ENCODE peak calls at places on chromosomes 5 and 9, in five cellular contexts. E is psoas muscle; R is CD4-positive, alpha-beta memory T cell; M is right cardiac atrium; L is CD8-positive, alpha-beta memory T cell. B is an unnamed sample.

GRCh38 chr9:76302947-76303550 is 91.2 kb downstream of the RFK start:
- DNase-seq in E (no peak), R (peak; percentile 48), M (no peak), L (no peak), B (no peak)

GRCh38 chr9:34992376-34992951 is 2.9 kb downstream of the DNAJB5 start:
- DNase-seq in E (peak; percentile 90), R (no peak), M (peak; percentile 78), L (no peak), B (no peak)

GRCh38 chr5:113357696-113358476 is 76.9 kb downstream of the TSSK1B start:
- DNase-seq in E (no peak), R (no peak), M (no peak), L (no peak), B (no peak)

GRCh38 chr9:33135086-33135958 is 31.8 kb downstream of the B4GALT1 start:
- DNase-seq in E (no peak), R (no peak), M (no peak), L (no peak), B (no peak)

GRCh38 chr5:74934949-74935751 is 69.0 kb upstream of the FAM169A start:
- DNase-seq in E (no peak), R (peak; percentile 25), M (no peak), L (no peak), B (peak; percentile 49)

GRCh38 chr5:135571902-135572301 is 6.9 kb downstream of the CXCL14 start:
- DNase-seq in E (no peak), R (no peak), M (no peak), L (no peak), B (no peak)

GRCh38 chr9:26747611-26748010 is 145.0 kb downstream of the CAAP1 start:
- DNase-seq in E (no peak), R (no peak), M (no peak), L (no peak), B (no peak)

GRCh38 chr5:137564475-137564961 is 65.4 kb upstream of the SPOCK1 start:
- DNase-seq in E (no peak), R (no peak), M (no peak), L (no peak), B (no peak)

GRCh38 chr5:72848474-72849428 is 32.3 kb downstream of the TNPO1 start:
- DNase-seq in E (peak; percentile 64), R (peak; percentile 13), M (peak; percentile 68), L (peak; percentile 64), B (peak; percentile 70)

GRCh38 chr9:88747768-88748167 is 212.8 kb downstream of the NXNL2 start:
- DNase-seq in E (no peak), R (no peak), M (peak; percentile 46), L (no peak), B (no peak)

GRCh38 chr9:111752455-111752854 is 42.3 kb downstream of the SHOC1 start:
- DNase-seq in E (no peak), R (no peak), M (no peak), L (no peak), B (no peak)

GRCh38 chr5:22787807-22788206 is 65.3 kb downstream of the CDH12 start:
- DNase-seq in E (no peak), R (no peak), M (no peak), L (no peak), B (no peak)

GRCh38 chr9:120892748-120893584 is 16.0 kb upstream of the PHF19 start:
- DNase-seq in E (no peak), R (peak; percentile 73), M (no peak), L (peak; percentile 83), B (peak; percentile 74)

GRCh38 chr9:115855458-115856133 is 298.0 kb upstream of the PAPPA start:
- DNase-seq in E (no peak), R (no peak), M (no peak), L (no peak), B (no peak)

GRCh38 chr9:29830815-29831214 is 2257.5 kb upstream of the C9orf72 start:
- DNase-seq in E (no peak), R (no peak), M (no peak), L (no peak), B (no peak)

GRCh38 chr5:174514983-174515394 is 209.4 kb upstream of the MSX2 start:
- DNase-seq in E (no peak), R (no peak), M (no peak), L (no peak), B (no peak)

GRCh38 chr5:53032188-53032587 is 43.0 kb downstream of the ITGA2 start:
- DNase-seq in E (no peak), R (no peak), M (no peak), L (no peak), B (no peak)

GRCh38 chr5:92991681-92992472 is 589.1 kb downstream of the NR2F1-AS1 start:
- DNase-seq in E (no peak), R (no peak), M (no peak), L (no peak), B (no peak)

GRCh38 chr5:23631283-23632045 is 124.1 kb downstream of the PRDM9 start:
- DNase-seq in E (no peak), R (no peak), M (no peak), L (no peak), B (no peak)

GRCh38 chr9:73683862-73684591 is 532.4 kb downstream of the ANXA1 start:
- DNase-seq in E (no peak), R (no peak), M (no peak), L (no peak), B (no peak)

GRCh38 chr9:1018121-1018520 is 32.0 kb upstream of the DMRT2 start:
- DNase-seq in E (peak; percentile 34), R (no peak), M (no peak), L (no peak), B (no peak)

GRCh38 chr9:35757527-35758275 is 3.6 kb upstream of the MSMP start:
- DNase-seq in E (no peak), R (peak; percentile 2), M (no peak), L (no peak), B (peak; percentile 11)

GRCh38 chr5:33311893-33312292 is 128.9 kb upstream of the TARS1 start:
- DNase-seq in E (no peak), R (no peak), M (no peak), L (no peak), B (no peak)

GRCh38 chr9:84755375-84755774 is 85.8 kb downstream of the NTRK2 start:
- DNase-seq in E (no peak), R (no peak), M (no peak), L (no peak), B (no peak)

GRCh38 chr5:77170-77501 is 14.8 kb upstream of the PLEKHG4B start:
- DNase-seq in E (no peak), R (no peak), M (no peak), L (no peak), B (no peak)

GRCh38 chr5:77546-77945 is 14.4 kb upstream of the PLEKHG4B start:
- DNase-seq in E (no peak), R (no peak), M (no peak), L (no peak), B (no peak)

GRCh38 chr5:78805-79149 is 13.2 kb upstream of the PLEKHG4B start:
- DNase-seq in E (no peak), R (no peak), M (no peak), L (no peak), B (no peak)

GRCh38 chr5:79263-79662 is 12.7 kb upstream of the PLEKHG4B start:
- DNase-seq in E (no peak), R (no peak), M (no peak), L (no peak), B (no peak)

DNA sequence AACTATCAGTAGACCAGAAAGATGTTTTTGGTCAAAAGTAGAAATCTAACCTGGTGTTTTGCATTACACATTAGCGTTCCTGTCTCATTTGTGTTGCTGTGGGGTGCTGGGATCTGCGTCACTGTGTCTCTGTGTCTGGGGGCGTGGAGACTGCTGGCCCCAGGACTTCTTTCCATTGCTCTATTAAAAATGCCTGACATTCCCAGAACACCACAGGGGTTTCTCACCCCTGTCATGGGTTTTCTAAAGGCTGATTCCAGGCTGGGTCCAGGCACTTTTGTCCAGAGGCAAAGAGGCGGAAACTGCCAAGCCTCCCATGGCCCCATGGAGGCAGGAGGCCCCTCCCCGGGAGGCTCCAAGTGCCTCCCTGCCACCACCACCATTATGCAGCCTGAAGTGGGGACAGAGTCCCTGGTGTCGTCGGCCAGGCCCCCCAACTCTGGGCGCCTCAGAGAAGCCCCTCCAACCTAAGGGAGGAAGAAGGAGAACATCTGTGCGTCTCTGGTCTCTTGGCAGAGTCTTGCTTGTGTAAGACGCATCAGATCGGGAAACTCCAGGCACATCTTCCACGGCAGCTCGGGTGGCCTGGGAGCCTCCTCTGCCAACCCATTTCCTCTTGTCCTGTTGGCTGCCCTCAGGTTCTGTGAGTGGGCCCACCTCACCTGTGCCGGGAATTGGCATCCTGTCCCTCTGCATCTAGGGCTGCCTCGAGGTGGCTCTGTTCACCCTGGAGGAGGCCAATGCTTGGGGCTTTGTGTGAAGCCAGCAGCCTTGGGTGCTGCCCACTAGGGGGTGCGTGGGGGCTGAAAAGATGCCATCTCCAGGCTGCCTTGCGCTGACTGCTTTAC is 13.8 kb upstream of the PLEKHG4B start:
- DNase-seq in E (no peak), R (peak; percentile 6), M (no peak), L (no peak), B (no peak)
- H3K4me1 ChIP-seq in E (no peaks in the 10 kb centered on the region), R (no peaks in the 10 kb centered on the region), M (no peaks in the 10 kb centered on the region), L (no peaks in the 10 kb centered on the region), B (no peaks in the 10 kb centered on the region)

DNA sequence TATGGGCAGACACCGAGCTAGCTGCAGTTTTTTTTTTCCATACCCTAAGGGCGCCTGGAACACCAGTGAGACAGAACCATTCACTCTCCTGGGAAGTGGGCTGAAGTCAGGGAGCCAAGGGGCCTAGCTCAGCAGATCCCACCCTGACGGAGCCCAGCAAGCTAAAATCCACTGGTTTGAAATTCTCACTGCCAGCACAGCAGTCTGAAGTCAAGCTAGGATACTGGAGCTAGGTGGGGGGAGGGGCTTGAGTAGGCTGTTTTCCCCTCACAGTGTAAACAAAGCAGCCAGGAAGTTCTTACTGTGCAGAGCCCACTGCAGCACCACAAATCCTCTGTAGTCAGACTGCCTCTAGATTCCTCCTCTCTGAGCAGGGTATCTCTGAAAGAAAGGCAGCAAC is 151.7 kb upstream of the HCN1 start:
- DNase-seq in E (no peak), R (no peak), M (no peak), L (no peak), B (no peak)
- H3K9me3 ChIP-seq in E (peaks cover 3% of the 10 kb centered on the region), R (no peaks in the 10 kb centered on the region), M (no peaks in the 10 kb centered on the region), L (no peaks in the 10 kb centered on the region), B (peaks cover 3% of the 10 kb centered on the region)

GRCh38 chr5:77390795-77391194 is 101.3 kb downstream of the WDR41 start:
- DNase-seq in E (no peak), R (no peak), M (no peak), L (no peak), B (no peak)

GRCh38 chr5:77391240-77391765 is 100.8 kb downstream of the WDR41 start:
- DNase-seq in E (no peak), R (no peak), M (no peak), L (no peak), B (no peak)

GRCh38 chr5:77394064-77394716 is 97.9 kb downstream of the WDR41 start:
- DNase-seq in E (no peak), R (no peak), M (no peak), L (no peak), B (no peak)

GRCh38 chr5:77389746-77390145 is 102.4 kb downstream of the WDR41 start:
- DNase-seq in E (no peak), R (no peak), M (no peak), L (no peak), B (no peak)

DNA sequence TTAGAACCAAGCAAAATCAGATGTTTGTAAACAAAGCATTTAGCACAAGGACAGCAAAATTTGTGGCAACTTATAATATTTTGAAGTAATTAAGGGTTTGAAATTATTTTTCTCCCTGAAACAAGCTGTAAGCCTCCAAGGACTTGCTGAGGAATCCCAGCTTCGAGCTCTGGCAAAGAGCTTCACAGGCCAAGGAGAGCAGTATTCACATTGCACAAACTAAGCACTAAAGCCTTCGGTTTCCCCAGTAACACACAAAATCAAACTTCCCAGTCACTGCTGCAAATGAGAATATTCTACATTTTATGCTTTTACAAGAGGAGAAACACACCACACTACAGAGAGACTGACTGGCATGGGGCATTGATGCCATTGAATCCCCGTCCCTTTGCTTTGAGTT is 101.9 kb downstream of the WDR41 start:
- DNase-seq in E (no peak), R (no peak), M (no peak), L (no peak), B (no peak)
- H3K27ac ChIP-seq in E (no peak overlapping the region), R (no peak overlapping the region), M (no peak overlapping the region), L (no peak overlapping the region), B (no peak overlapping the region)

GRCh38 chr9:125460883-125461475 is 199.4 kb downstream of the GAPVD1 start:
- DNase-seq in E (no peak), R (no peak), M (peak; percentile 38), L (no peak), B (no peak)
- H3K4me1 ChIP-seq in E (no peaks in the 10 kb centered on the region), R (no peaks in the 10 kb centered on the region), M (peaks cover 2% of the 10 kb centered on the region), L (no peaks in the 10 kb centered on the region), B (no peaks in the 10 kb centered on the region)